ENCODE peak calls at places on chromosome 17, in four cellular contexts. Q is activated CD4-positive, alpha-beta T cell treated with anti-CD3 and anti-CD28 coated beads, Interleukin-2, amount 50 U/mL, for 1 hour; K is stimulated activated CD8-positive, alpha-beta memory T cell treated with anti-CD3 and anti-CD28 coated beads, Interleukin-12 subunit alpha, Interleukin-12 subunit beta, amount 100 ng/mL, for 4 hours; Z is tibial artery. G is an unnamed sample.

GRCh38 chr17:66466933-66467367 is 164.5 kb downstream of the PRKCA start:
- DNase-seq in Z (no peak), K (no peak), Q (no peak), G (peak)

GRCh38 chr17:10126554-10127493 is 71.6 kb downstream of the GAS7 start:
- DNase-seq in Q (no peak), Z (no peak), K (no peak), G (no peak)

GRCh38 chr17:77182205-77182604 is 41.4 kb downstream of the SEC14L1 start:
- DNase-seq in K (no peak), Z (no peak), Q (no peak), G (no peak)

GRCh38 chr17:45302649-45303173 is 14.1 kb downstream of the MAP3K14 start:
- DNase-seq in Q (no peak), Z (no peak), K (peak), G (no peak)

GRCh38 chr17:76688165-76688622 is 22.6 kb downstream of the MXRA7 start:
- DNase-seq in Q (no peak), K (no peak), Z (no peak), G (no peak)

GRCh38 chr17:40373324-40373723 is 8.8 kb upstream of the GJD3 start:
- DNase-seq in Q (no peak), K (no peak), Z (no peak), G (no peak)

GRCh38 chr17:32563583-32563982 is 76.8 kb downstream of the CDK5R1 start:
- DNase-seq in K (no peak), Q (no peak), Z (no peak), G (no peak)

GRCh38 chr17:80175411-80175810 is 5.6 kb downstream of the CARD14 start:
- DNase-seq in Q (no peak), K (no peak), Z (no peak), G (no peak)

GRCh38 chr17:80348551-80349436 is 66.2 kb upstream of the ENDOV start:
- DNase-seq in K (no peak), Z (peak), Q (no peak), G (no peak)

GRCh38 chr17:58335061-58335731 is 6.6 kb upstream of the TSPOAP1 start:
- DNase-seq in K (no peak), Q (no peak), Z (no peak), G (no peak)

GRCh38 chr17:34979650-34980352 is 511 bp upstream of the LIG3 start:
- DNase-seq in Q (no peak), K (no peak), Z (no peak), G (no peak)